ENCODE peak calls at places on chromosomes 6 and 20, in eight cellular contexts. One of them, this sample, is unnamed.

GRCh38 chr6:106360989-106361430 is 493 bp downstream of the CRYBG1 start:
- DNase-seq in RWPE2: peak
- DNase-seq in tibial artery: no peak
- DNase-seq in spleen: peak
- DNase-seq in lung: peak
- DNase-seq in GM06990: peak
- DNase-seq in heart left ventricle: peak
- DNase-seq in AG04450: no peak
- DNase-seq in this sample: no peak

GRCh38 chr20:6008254-6008653 is 45.6 kb downstream of the LRRN4 start:
- DNase-seq in AG04450: peak
- DNase-seq in tibial artery: peak
- DNase-seq in RWPE2: peak
- DNase-seq in GM06990: no peak
- DNase-seq in heart left ventricle: no peak
- DNase-seq in lung: peak
- DNase-seq in spleen: no peak
- DNase-seq in this sample: peak

GRCh38 chr6:103870970-103871369 is 988.7 kb downstream of the HACE1 start:
- DNase-seq in tibial artery: no peak
- DNase-seq in GM06990: no peak
- DNase-seq in AG04450: no peak
- DNase-seq in RWPE2: no peak
- DNase-seq in lung: no peak
- DNase-seq in spleen: no peak
- DNase-seq in heart left ventricle: no peak
- DNase-seq in this sample: no peak

GRCh38 chr6:87731818-87732661 is 30.0 kb upstream of the AKIRIN2 start:
- DNase-seq in lung: peak
- DNase-seq in spleen: peak
- DNase-seq in tibial artery: peak
- DNase-seq in heart left ventricle: peak
- DNase-seq in GM06990: peak
- DNase-seq in AG04450: peak
- DNase-seq in RWPE2: peak
- DNase-seq in this sample: peak

GRCh38 chr6:81774542-81774941 is 22.1 kb upstream of the TENT5A start:
- DNase-seq in GM06990: no peak
- DNase-seq in tibial artery: no peak
- DNase-seq in lung: no peak
- DNase-seq in spleen: no peak
- DNase-seq in RWPE2: no peak
- DNase-seq in heart left ventricle: no peak
- DNase-seq in AG04450: no peak
- DNase-seq in this sample: no peak

GRCh38 chr20:44342240-44342639 is 5.4 kb downstream of the R3HDML start:
- DNase-seq in tibial artery: no peak
- DNase-seq in RWPE2: no peak
- DNase-seq in AG04450: no peak
- DNase-seq in lung: no peak
- DNase-seq in heart left ventricle: no peak
- DNase-seq in GM06990: no peak
- DNase-seq in spleen: no peak
- DNase-seq in this sample: no peak

GRCh38 chr6:2623348-2623747 is 127.4 kb downstream of the MYLK4 start:
- DNase-seq in heart left ventricle: no peak
- DNase-seq in tibial artery: no peak
- DNase-seq in AG04450: no peak
- DNase-seq in GM06990: no peak
- DNase-seq in lung: no peak
- DNase-seq in spleen: no peak
- DNase-seq in RWPE2: no peak
- DNase-seq in this sample: no peak

GRCh38 chr20:44017905-44018683 is 103.4 kb downstream of the TOX2 start:
- DNase-seq in lung: peak
- DNase-seq in tibial artery: peak
- DNase-seq in heart left ventricle: no peak
- DNase-seq in GM06990: no peak
- DNase-seq in AG04450: peak
- DNase-seq in RWPE2: peak
- DNase-seq in spleen: no peak
- DNase-seq in this sample: peak

GRCh38 chr6:129894904-129895303 is 33.8 kb upstream of the TMEM244 start:
- DNase-seq in lung: no peak
- DNase-seq in RWPE2: no peak
- DNase-seq in GM06990: no peak
- DNase-seq in heart left ventricle: no peak
- DNase-seq in tibial artery: no peak
- DNase-seq in spleen: no peak
- DNase-seq in AG04450: no peak
- DNase-seq in this sample: no peak

GRCh38 chr6:139533166-139533565 is 158.7 kb upstream of the CITED2 start:
- DNase-seq in GM06990: no peak
- DNase-seq in spleen: no peak
- DNase-seq in lung: no peak
- DNase-seq in heart left ventricle: no peak
- DNase-seq in AG04450: no peak
- DNase-seq in tibial artery: no peak
- DNase-seq in RWPE2: no peak
- DNase-seq in this sample: no peak

GRCh38 chr6:139534472-139535115 is 160.1 kb upstream of the CITED2 start:
- DNase-seq in heart left ventricle: no peak
- DNase-seq in spleen: no peak
- DNase-seq in lung: no peak
- DNase-seq in AG04450: no peak
- DNase-seq in RWPE2: no peak
- DNase-seq in GM06990: no peak
- DNase-seq in tibial artery: no peak
- DNase-seq in this sample: no peak

GRCh38 chr6:139531716-139532115 is 157.3 kb upstream of the CITED2 start:
- DNase-seq in GM06990: no peak
- DNase-seq in spleen: no peak
- DNase-seq in AG04450: no peak
- DNase-seq in heart left ventricle: no peak
- DNase-seq in RWPE2: no peak
- DNase-seq in lung: no peak
- DNase-seq in tibial artery: no peak
- DNase-seq in this sample: no peak

GRCh38 chr6:139531148-139531547 is 156.7 kb upstream of the CITED2 start:
- DNase-seq in RWPE2: no peak
- DNase-seq in tibial artery: no peak
- DNase-seq in spleen: no peak
- DNase-seq in lung: no peak
- DNase-seq in heart left ventricle: no peak
- DNase-seq in AG04450: no peak
- DNase-seq in GM06990: no peak
- DNase-seq in this sample: no peak

DNA sequence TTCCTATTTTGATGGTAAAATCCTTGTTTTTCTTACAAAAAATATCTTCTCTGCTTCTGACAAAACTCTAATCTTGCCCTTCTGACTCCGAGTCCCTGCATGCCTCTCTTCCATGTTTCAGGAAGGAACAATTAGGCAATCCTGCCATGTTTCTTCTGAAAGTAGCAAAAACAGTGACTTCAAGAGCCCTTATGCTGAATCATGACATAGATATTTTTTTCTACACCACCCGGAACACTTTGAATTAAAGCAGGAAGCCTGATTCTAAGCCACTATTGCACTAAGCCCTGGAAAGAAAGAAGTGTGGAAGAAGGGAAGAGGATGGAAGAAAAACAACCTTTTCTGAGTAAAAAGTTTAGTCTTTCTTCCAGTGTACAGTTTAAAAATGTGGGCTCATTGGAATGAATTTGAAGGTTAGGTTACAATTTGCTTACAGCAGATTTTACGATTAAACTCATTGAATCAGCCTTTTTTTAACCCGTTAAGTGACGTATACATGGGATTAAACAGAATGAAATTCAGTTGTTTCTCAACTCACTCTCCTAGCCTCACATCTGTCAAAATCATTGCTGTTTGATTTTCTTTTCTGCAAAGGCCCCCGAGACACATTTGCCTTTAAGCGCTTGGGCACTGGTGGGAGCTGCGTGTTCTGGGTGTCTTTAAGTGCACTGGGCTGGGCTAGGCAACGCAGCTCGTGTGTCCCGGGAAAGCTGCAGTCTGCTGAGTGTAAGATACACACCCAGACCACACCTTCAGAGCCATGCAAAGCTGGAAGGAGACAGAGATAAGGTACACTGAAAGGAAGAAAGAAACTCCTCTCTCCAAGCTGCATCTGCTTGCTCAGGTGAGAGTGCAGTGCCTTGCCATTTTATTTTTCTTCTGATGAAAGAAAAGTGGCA is 159.4 kb upstream of the CITED2 start:
- DNase-seq in tibial artery: no peak
- DNase-seq in RWPE2: no peak
- DNase-seq in AG04450: peak
- DNase-seq in heart left ventricle: no peak
- DNase-seq in GM06990: no peak
- DNase-seq in spleen: no peak
- DNase-seq in lung: peak
- DNase-seq in this sample: peak
- H3K4me3 ChIP-seq in tibial artery: no peak
- H3K4me3 ChIP-seq in RWPE2: no peak
- H3K4me3 ChIP-seq in AG04450: no peak
- H3K4me3 ChIP-seq in heart left ventricle: peak
- H3K4me3 ChIP-seq in GM06990: no peak
- H3K4me3 ChIP-seq in spleen: no peak
- H3K4me3 ChIP-seq in lung: no peak
- H3K4me3 ChIP-seq in this sample: no peak

GRCh38 chr20:36259177-36259835 is 23.0 kb downstream of the AAR2 start:
- DNase-seq in spleen: no peak
- DNase-seq in heart left ventricle: no peak
- DNase-seq in lung: no peak
- DNase-seq in RWPE2: peak
- DNase-seq in tibial artery: no peak
- DNase-seq in GM06990: no peak
- DNase-seq in AG04450: no peak
- DNase-seq in this sample: no peak
- TF ChIP-seq CTCF in spleen: no peak
- TF ChIP-seq CTCF in heart left ventricle: no peak
- TF ChIP-seq CTCF in lung: no peak
- TF ChIP-seq CTCF in RWPE2: no peak
- TF ChIP-seq CTCF in tibial artery: no peak
- TF ChIP-seq CTCF in GM06990: no peak
- TF ChIP-seq CTCF in AG04450: no peak
- TF ChIP-seq CTCF in this sample: no peak

DNA sequence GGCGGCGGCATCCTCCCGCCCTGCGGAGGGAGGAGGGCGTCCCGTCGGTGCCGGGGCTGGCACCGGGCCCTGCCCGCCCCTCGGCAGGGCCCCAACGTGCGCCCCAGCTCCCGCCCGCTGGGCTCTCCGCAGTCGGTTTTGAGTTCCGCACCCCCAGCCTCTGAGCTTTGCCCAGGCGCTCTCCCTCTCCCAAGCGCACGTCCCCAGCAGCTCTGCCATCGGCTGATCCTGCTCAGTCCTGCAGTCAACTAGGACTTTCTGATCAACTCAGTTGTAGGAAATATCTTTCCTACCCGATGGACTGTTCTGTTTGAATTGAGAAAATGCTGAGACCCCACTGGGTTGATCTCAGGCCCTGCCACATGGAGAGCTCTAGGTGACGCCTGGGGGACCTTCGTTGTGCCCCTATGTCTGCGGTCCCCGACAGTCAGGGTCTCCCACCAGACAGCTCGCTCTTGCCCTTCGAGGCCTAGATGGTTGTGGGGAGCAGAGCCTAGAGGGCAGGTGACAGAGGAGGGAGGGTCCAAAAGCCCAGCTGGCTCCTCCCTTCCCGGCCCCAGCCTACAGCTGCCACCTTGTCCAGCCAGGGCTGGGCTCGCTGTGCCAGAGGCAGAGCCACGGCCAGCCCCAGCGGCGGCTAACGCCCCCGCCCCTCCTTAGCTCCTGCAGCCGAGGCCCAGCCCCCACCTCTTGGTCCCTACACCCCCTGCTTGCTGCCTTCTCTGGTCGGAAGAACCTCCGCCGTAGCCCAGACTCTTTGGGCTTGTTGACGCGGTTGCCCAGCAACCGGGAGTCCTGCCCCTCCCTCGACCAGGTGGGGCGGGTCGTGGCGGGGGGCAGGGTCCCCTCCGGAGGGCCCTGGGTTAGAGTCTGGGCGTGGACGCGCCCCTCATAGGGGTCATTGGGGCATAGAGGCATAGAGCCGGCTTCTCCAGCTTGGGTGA is at the start of gene LKAAEAR1:
- DNase-seq in tibial artery: no peak
- DNase-seq in spleen: no peak
- DNase-seq in heart left ventricle: no peak
- DNase-seq in GM06990: no peak
- DNase-seq in lung: no peak
- DNase-seq in RWPE2: no peak
- DNase-seq in AG04450: no peak
- DNase-seq in this sample: no peak
- H3K4me3 ChIP-seq in tibial artery: peak
- H3K4me3 ChIP-seq in spleen: peak
- H3K4me3 ChIP-seq in heart left ventricle: peak
- H3K4me3 ChIP-seq in GM06990: peak
- H3K4me3 ChIP-seq in lung: peak
- H3K4me3 ChIP-seq in RWPE2: peak
- H3K4me3 ChIP-seq in AG04450: peak
- H3K4me3 ChIP-seq in this sample: peak

GRCh38 chr6:38725414-38726183 is 10.5 kb downstream of the DNAH8 start:
- DNase-seq in heart left ventricle: no peak
- DNase-seq in AG04450: no peak
- DNase-seq in spleen: no peak
- DNase-seq in RWPE2: no peak
- DNase-seq in GM06990: no peak
- DNase-seq in tibial artery: no peak
- DNase-seq in lung: no peak
- DNase-seq in this sample: peak

GRCh38 chr6:38722037-38722436 is 6.9 kb downstream of the DNAH8 start:
- DNase-seq in lung: no peak
- DNase-seq in GM06990: no peak
- DNase-seq in heart left ventricle: no peak
- DNase-seq in spleen: no peak
- DNase-seq in AG04450: no peak
- DNase-seq in RWPE2: no peak
- DNase-seq in tibial artery: no peak
- DNase-seq in this sample: no peak

GRCh38 chr6:38723783-38724182 is 8.7 kb downstream of the DNAH8 start:
- DNase-seq in lung: no peak
- DNase-seq in spleen: no peak
- DNase-seq in heart left ventricle: no peak
- DNase-seq in tibial artery: no peak
- DNase-seq in GM06990: no peak
- DNase-seq in AG04450: no peak
- DNase-seq in RWPE2: no peak
- DNase-seq in this sample: no peak

GRCh38 chr6:38722727-38723334 is 7.7 kb downstream of the DNAH8 start:
- DNase-seq in heart left ventricle: no peak
- DNase-seq in tibial artery: no peak
- DNase-seq in GM06990: no peak
- DNase-seq in RWPE2: no peak
- DNase-seq in lung: no peak
- DNase-seq in spleen: no peak
- DNase-seq in AG04450: no peak
- DNase-seq in this sample: no peak

DNA sequence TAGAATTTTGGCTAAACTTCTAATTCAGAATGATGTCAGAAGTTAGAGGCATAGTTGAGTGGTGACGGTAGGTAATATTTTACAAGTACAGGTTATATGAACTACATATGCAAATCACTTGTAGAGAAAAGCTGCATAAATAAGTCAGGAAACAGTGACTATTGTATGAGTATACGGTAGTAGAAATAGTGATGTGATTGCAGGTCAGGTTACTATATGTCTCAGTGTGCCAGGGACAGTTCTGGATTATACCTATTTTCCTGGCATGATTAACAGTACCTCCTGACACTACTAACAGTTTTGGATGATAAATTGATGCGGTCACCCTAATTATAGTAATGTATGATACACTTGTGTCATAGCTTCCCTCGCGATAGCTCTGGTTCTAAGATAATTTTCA is 9.2 kb downstream of the DNAH8 start:
- DNase-seq in heart left ventricle: no peak
- DNase-seq in tibial artery: no peak
- DNase-seq in AG04450: no peak
- DNase-seq in RWPE2: no peak
- DNase-seq in lung: no peak
- DNase-seq in spleen: no peak
- DNase-seq in GM06990: no peak
- DNase-seq in this sample: no peak
- TF ChIP-seq CTCF in heart left ventricle: no peak
- TF ChIP-seq CTCF in tibial artery: no peak
- TF ChIP-seq CTCF in AG04450: no peak
- TF ChIP-seq CTCF in RWPE2: no peak
- TF ChIP-seq CTCF in lung: no peak
- TF ChIP-seq CTCF in spleen: no peak
- TF ChIP-seq CTCF in GM06990: no peak
- TF ChIP-seq CTCF in this sample: no peak

This sample was measured in astrocyte of the cerebellum.